ENCODE peak calls at places on chromosomes 7 and 10, in eight cellular contexts. Q is RPMI7951; N is activated gamma-delta T cell treated with Interleukin-2 at 50 U/mL for 16 hours; T is PC-9; O is A673; J is kidney glomerular epithelial cell; E is naive thymus-derived CD4-positive, alpha-beta T cell; R is heart left ventricle. M is an unnamed sample.

GRCh38 chr7:66781408-66782090 is 41.0 kb downstream of the RABGEF1 start:
- DNase-seq in Q (no peak), N (no peak), T (no peak), O (no peak), J (no peak), E (no peak), R (no peak), M (no peak)

GRCh38 chr10:47311900-47312662 is 10.2 kb upstream of the GDF2 start:
- DNase-seq in Q (peak; percentile 46), N (peak; percentile 78), T (peak; percentile 71), O (peak; percentile 80), J (peak; percentile 48), E (peak; percentile 83), R (peak; percentile 83), M (peak; percentile 84)

GRCh38 chr7:7330997-7331396 is 148.7 kb downstream of the C1GALT1 start:
- DNase-seq in Q (peak; percentile 26), N (no peak), T (no peak), O (no peak), J (no peak), E (no peak), R (no peak), M (no peak)

GRCh38 chr7:94511763-94512162 is 2.2 kb downstream of the CASD1 start:
- DNase-seq in Q (peak; percentile 5), N (no peak), T (peak; percentile 93), O (no peak), J (no peak), E (no peak), R (no peak), M (no peak)

GRCh38 chr10:35910234-35910633 is 268.1 kb upstream of the FZD8 start:
- DNase-seq in Q (peak; percentile 63), N (no peak), T (no peak), O (no peak), J (peak; percentile 25), E (no peak), R (no peak), M (no peak)

GRCh38 chr10:104433611-104434010 is 80.0 kb downstream of the CFAP58 start:
- DNase-seq in Q (no peak), N (no peak), T (no peak), O (no peak), J (no peak), E (no peak), R (no peak), M (no peak)

GRCh38 chr10:128027306-128027705 is 98.9 kb downstream of the MKI67 start:
- DNase-seq in Q (no peak), N (no peak), T (no peak), O (no peak), J (no peak), E (no peak), R (no peak), M (no peak)

GRCh38 chr10:35378547-35379210 is 42.4 kb downstream of the CCNY start:
- DNase-seq in Q (no peak), N (no peak), T (no peak), O (no peak), J (no peak), E (no peak), R (no peak), M (no peak)

GRCh38 chr10:120671491-120671890 is 179.7 kb upstream of the WDR11 start:
- DNase-seq in Q (no peak), N (no peak), T (no peak), O (no peak), J (no peak), E (no peak), R (no peak), M (no peak)

GRCh38 chr7:101943889-101944605 is 126.6 kb downstream of the CUX1 start:
- DNase-seq in Q (no peak), N (no peak), T (no peak), O (no peak), J (no peak), E (no peak), R (no peak), M (no peak)